ENCODE peak calls at places on chromosomes 6 and 20, in five cellular contexts. K, S, B, U and W are unnamed samples.

GRCh38 chr20:35302421-35303335 is 10.5 kb upstream of the FAM83C start:
- DNase-seq in K (no peak), S (no peak), B (peak), U (no peak), W (no peak)

GRCh38 chr6:150301871-150302800 is 66.7 kb upstream of the IYD start:
- DNase-seq in K (no peak), S (peak), B (peak), U (no peak), W (peak)

GRCh38 chr20:33407251-33407650 is 5.9 kb upstream of the CDK5RAP1 start:
- DNase-seq in K (no peak), S (no peak), B (peak), U (no peak), W (no peak)

GRCh38 chr6:165889636-165890403 is 226.8 kb upstream of the PDE10A start:
- DNase-seq in K (no peak), S (peak), B (peak), U (no peak), W (peak)

GRCh38 chr6:25173951-25174474 is 105.2 kb upstream of the CARMIL1 start:
- DNase-seq in K (no peak), S (peak), B (peak), U (no peak), W (peak)

GRCh38 chr6:168527451-168528210 is 86.6 kb downstream of the SMOC2 start:
- DNase-seq in K (no peak), S (no peak), B (no peak), U (no peak), W (no peak)

GRCh38 chr6:42313941-42314570 is 96.4 kb upstream of the MRPS10 start:
- DNase-seq in K (no peak), S (peak), B (peak), U (no peak), W (no peak)

GRCh38 chr6:152952045-152952444 is 30.8 kb downstream of the FBXO5 start:
- DNase-seq in K (no peak), S (peak), B (peak), U (no peak), W (no peak)

GRCh38 chr6:89842228-89842627 is 12.5 kb downstream of the CASP8AP2 start:
- DNase-seq in K (no peak), S (no peak), B (peak), U (no peak), W (no peak)

GRCh38 chr6:167652701-167653095 is 174.0 kb upstream of the AFDN start:
- DNase-seq in K (no peak), S (no peak), B (no peak), U (no peak), W (no peak)

GRCh38 chr6:1390071-1390804 is 862 bp downstream of the FOXF2 start:
- DNase-seq in K (no peak), S (peak), B (peak), U (no peak), W (peak)

GRCh38 chr6:23591761-23592160 is 534.3 kb upstream of the NRSN1 start:
- DNase-seq in K (no peak), S (no peak), B (no peak), U (no peak), W (no peak)

GRCh38 chr6:36131517-36132220 is 1.4 kb downstream of the MAPK13 start:
- DNase-seq in K (peak), S (peak), B (peak), U (no peak), W (peak)

GRCh38 chr6:24454452-24454851 is 34.9 kb downstream of the GPLD1 start:
- DNase-seq in K (no peak), S (no peak), B (no peak), U (no peak), W (no peak)

GRCh38 chr20:49452011-49452482 is 30.4 kb downstream of the KCNB1 start:
- DNase-seq in K (no peak), S (no peak), B (peak), U (peak), W (no peak)

GRCh38 chr6:108524528-108525218 is 36.0 kb upstream of the FOXO3 start:
- DNase-seq in K (no peak), S (no peak), B (no peak), U (no peak), W (no peak)

GRCh38 chr6:15331629-15332241 is 85.9 kb downstream of the JARID2 start:
- DNase-seq in K (no peak), S (no peak), B (no peak), U (no peak), W (no peak)

GRCh38 chr6:32815996-32816395 is 806 bp downstream of the HLA-DOB start:
- DNase-seq in K (no peak), S (no peak), B (no peak), U (no peak), W (no peak)

GRCh38 chr6:169783971-169784930 is 32.8 kb downstream of the ERMARD start:
- DNase-seq in K (no peak), S (no peak), B (no peak), U (no peak), W (no peak)

GRCh38 chr6:28402197-28402596 is 2.6 kb upstream of the ZSCAN12 start:
- DNase-seq in K (no peak), S (no peak), B (no peak), U (no peak), W (no peak)

GRCh38 chr6:157059781-157060180 is 263.5 kb downstream of the TMEM242 start:
- DNase-seq in K (no peak), S (no peak), B (no peak), U (no peak), W (no peak)

GRCh38 chr20:7178004-7178403 is 410.5 kb downstream of the BMP2 start:
- DNase-seq in K (no peak), S (no peak), B (no peak), U (no peak), W (no peak)

GRCh38 chr20:23156170-23156841 is 70.2 kb upstream of the CD93 start:
- DNase-seq in K (no peak), S (peak), B (peak), U (no peak), W (peak)

GRCh38 chr20:54025166-54025835 is 45.1 kb downstream of the BCAS1 start:
- DNase-seq in K (no peak), S (peak), B (no peak), U (no peak), W (peak)

GRCh38 chr6:119077643-119078448 is 618 bp downstream of the FAM184A start:
- DNase-seq in K (peak), S (peak), B (peak), U (no peak), W (no peak)

GRCh38 chr6:41122918-41123317 is 31.2 kb downstream of the TREML1 start:
- DNase-seq in K (peak), S (no peak), B (no peak), U (no peak), W (no peak)

GRCh38 chr6:15389759-15390723 is 144.2 kb downstream of the JARID2 start:
- DNase-seq in K (peak), S (peak), B (peak), U (peak), W (peak)

GRCh38 chr6:108736832-108737231 is 111.4 kb upstream of the ARMC2 start:
- DNase-seq in K (no peak), S (peak), B (peak), U (no peak), W (peak)

GRCh38 chr20:62889411-62889810 is 27.8 kb upstream of the TCFL5 start:
- DNase-seq in K (no peak), S (no peak), B (no peak), U (no peak), W (no peak)

GRCh38 chr6:8819446-8819845 is 384.1 kb upstream of the SLC35B3 start:
- DNase-seq in K (no peak), S (no peak), B (no peak), U (no peak), W (no peak)

GRCh38 chr20:35511814-35512420 is 17.5 kb downstream of the C20orf173 start:
- DNase-seq in K (no peak), S (peak), B (peak), U (no peak), W (peak)

GRCh38 chr6:139050770-139051313 is 22.3 kb downstream of the ABRACL start:
- DNase-seq in K (no peak), S (no peak), B (no peak), U (no peak), W (no peak)

GRCh38 chr6:167993831-167994230 is 3.6 kb upstream of the KIF25 start:
- DNase-seq in K (no peak), S (no peak), B (no peak), U (no peak), W (no peak)